ENCODE peak calls at places on chromosomes 13 and 19, in ten cellular contexts. M is G401; O is AG09309; Q is KBM-7; V is osteocyte; I is AG04450; G is pons; P is stimulated activated CD4-positive, alpha-beta T cell treated with anti-CD3 and anti-CD28 coated beads, Interleukin-1b, Interleukin-23, amount 100 ng/mL, for 24 hours; A is EH; Y is CD4-positive, alpha-beta T cell. X is an unnamed sample.

GRCh38 chr19:12648088-12648487 is 18.5 kb downstream of the MAN2B1 start:
- DNase-seq in Y (no peak), M (no peak), I (no peak), P (no peak), A (no peak), G (no peak), V (no peak), Q (no peak), O (no peak), X (no peak)

GRCh38 chr19:39194832-39195542 is 1.8 kb upstream of the NCCRP1 start:
- DNase-seq in O (no peak), A (no peak), G (no peak), M (no peak), V (no peak), P (no peak), I (no peak), Y (no peak), Q (peak), X (no peak)

GRCh38 chr13:110273254-110273653 is 33.7 kb downstream of the COL4A1 start:
- DNase-seq in A (no peak), I (no peak), Q (no peak), V (peak), O (no peak), M (no peak), G (no peak), P (no peak), Y (no peak), X (no peak)

GRCh38 chr13:77863037-77863630 is 55.5 kb downstream of the EDNRB start:
- DNase-seq in V (no peak), A (no peak), P (no peak), Q (peak), I (no peak), O (no peak), G (no peak), Y (no peak), M (no peak), X (no peak)

GRCh38 chr13:98456423-98456845 is 120.5 kb downstream of the STK24 start:
- DNase-seq in G (no peak), Q (no peak), A (no peak), I (no peak), P (no peak), O (no peak), Y (no peak), M (no peak), V (no peak), X (no peak)

GRCh38 chr13:27161980-27162379 is 9.6 kb downstream of the USP12 start:
- DNase-seq in A (peak), G (no peak), P (no peak), V (no peak), I (no peak), M (no peak), Y (no peak), O (no peak), Q (no peak), X (no peak)

GRCh38 chr13:43354147-43354945 is 331.0 kb downstream of the DNAJC15 start:
- DNase-seq in A (peak), P (no peak), Q (no peak), M (no peak), V (no peak), G (no peak), I (no peak), Y (no peak), O (no peak), X (no peak)

GRCh38 chr19:30731596-30731995 is 359.4 kb downstream of the ZNF536 start:
- DNase-seq in P (no peak), Q (no peak), V (no peak), Y (no peak), A (no peak), G (no peak), M (no peak), I (no peak), O (no peak), X (no peak)

GRCh38 chr19:3024870-3025515 is 4.1 kb downstream of the TLE2 start:
- DNase-seq in G (no peak), Y (no peak), M (peak), Q (no peak), V (no peak), I (no peak), P (no peak), O (no peak), A (no peak), X (no peak)

GRCh38 chr13:44007451-44007850 is 127.7 kb downstream of the LACC1 start:
- DNase-seq in Y (no peak), V (no peak), P (no peak), Q (no peak), A (no peak), G (no peak), O (no peak), I (no peak), M (no peak), X (no peak)

GRCh38 chr19:843180-843835 is 2.5 kb downstream of the PRTN3 start:
- DNase-seq in Y (no peak), O (no peak), V (peak), A (peak), M (no peak), I (no peak), P (no peak), Q (no peak), G (no peak), X (no peak)

GRCh38 chr13:76667551-76667950 is 218.7 kb downstream of the KCTD12 start:
- DNase-seq in M (peak), Q (peak), Y (no peak), V (no peak), P (no peak), A (peak), O (peak), I (peak), G (peak), X (peak)

GRCh38 chr19:29781582-29782580 is 29.9 kb upstream of the CCNE1 start:
- DNase-seq in G (no peak), Q (no peak), V (no peak), I (no peak), Y (no peak), M (peak), O (no peak), A (no peak), P (no peak), X (no peak)

GRCh38 chr13:91882918-91883317 is 484.5 kb downstream of the GPC5 start:
- DNase-seq in Y (no peak), G (no peak), M (no peak), A (no peak), V (no peak), P (no peak), I (no peak), Q (no peak), O (no peak), X (no peak)

GRCh38 chr13:106867249-106867648 is 299.3 kb upstream of the ARGLU1 start:
- DNase-seq in G (peak), Q (peak), O (no peak), V (no peak), Y (no peak), A (no peak), I (no peak), P (no peak), M (no peak), X (no peak)

GRCh38 chr13:46801831-46802230 is 4.9 kb upstream of the ESD start:
- DNase-seq in Y (no peak), Q (no peak), P (no peak), M (no peak), I (no peak), V (no peak), A (no peak), O (no peak), G (no peak), X (no peak)

GRCh38 chr19:54133312-54133956 is 4.1 kb upstream of the CNOT3 start:
- DNase-seq in Y (no peak), V (peak), I (peak), M (no peak), P (no peak), G (peak), O (no peak), A (no peak), Q (no peak), X (no peak)

GRCh38 chr13:95643814-95644598 is 500 bp downstream of the DZIP1 start:
- DNase-seq in O (no peak), M (peak), V (peak), G (no peak), P (no peak), Y (no peak), A (peak), I (no peak), Q (peak), X (peak)

GRCh38 chr19:28932446-28932845 is 280.5 kb downstream of the UQCRFS1 start:
- DNase-seq in Y (no peak), V (no peak), A (no peak), G (no peak), O (no peak), I (no peak), Q (no peak), P (no peak), M (no peak), X (no peak)

GRCh38 chr19:3057275-3057714 is 5.0 kb downstream of the TLE5 start:
- DNase-seq in M (peak), Y (no peak), A (no peak), P (no peak), I (no peak), Q (no peak), O (no peak), V (no peak), G (peak), X (peak)

GRCh38 chr19:49297403-49297802 is 27.6 kb downstream of the SLC6A16 start:
- DNase-seq in I (peak), P (no peak), Q (no peak), G (no peak), V (no peak), O (no peak), A (peak), Y (no peak), M (no peak), X (no peak)

GRCh38 chr13:33383724-33384577 is 98.4 kb upstream of the STARD13 start:
- DNase-seq in I (no peak), M (no peak), Y (no peak), V (no peak), Q (no peak), G (no peak), P (no peak), O (no peak), A (no peak), X (no peak)

GRCh38 chr13:113489549-113490495 is 689 bp downstream of the DCUN1D2 start:
- DNase-seq in G (peak), Q (peak), V (peak), O (no peak), M (peak), Y (peak), P (peak), I (no peak), A (peak), X (peak)

GRCh38 chr13:98476538-98476966 is 100.4 kb downstream of the STK24 start:
- DNase-seq in V (no peak), A (peak), G (no peak), I (no peak), Q (peak), M (peak), Y (peak), O (peak), P (peak), X (peak)

GRCh38 chr13:108609353-108609752 is 20.1 kb upstream of the MYO16 start:
- DNase-seq in O (no peak), A (peak), V (no peak), G (peak), P (no peak), Y (no peak), Q (peak), I (peak), M (no peak), X (peak)

GRCh38 chr13:21674271-21675009 is 3.6 kb downstream of the FGF9 start:
- DNase-seq in I (no peak), Q (peak), Y (no peak), O (no peak), P (no peak), G (no peak), A (no peak), V (no peak), M (peak), X (no peak)

GRCh38 chr13:50589651-50590054 is 253.8 kb downstream of the DLEU7 start:
- DNase-seq in P (no peak), A (peak), I (peak), O (peak), V (no peak), M (no peak), Q (no peak), G (no peak), Y (no peak), X (peak)

GRCh38 chr13:34361528-34361927 is 543.6 kb downstream of the RFC3 start:
- DNase-seq in G (no peak), V (no peak), M (no peak), O (peak), P (no peak), Y (no peak), I (no peak), Q (no peak), A (peak), X (peak)

GRCh38 chr19:20244356-20244755 is 77.3 kb downstream of the ZNF486 start:
- DNase-seq in Q (no peak), A (no peak), O (no peak), G (no peak), I (no peak), V (no peak), M (no peak), Y (no peak), P (no peak), X (no peak)

GRCh38 chr13:63044617-63045016 is 1629.0 kb upstream of the PCDH20 start:
- DNase-seq in V (no peak), I (no peak), P (no peak), Y (no peak), G (no peak), Q (no peak), A (no peak), M (no peak), O (no peak), X (no peak)

GRCh38 chr13:39578821-39579291 is 24.1 kb downstream of the LHFPL6 start:
- DNase-seq in Y (no peak), O (no peak), M (peak), A (peak), Q (no peak), P (no peak), I (no peak), G (no peak), V (no peak), X (peak)

GRCh38 chr13:73623281-73623680 is 510.9 kb downstream of the KLF12 start:
- DNase-seq in Q (no peak), V (no peak), Y (no peak), P (no peak), I (no peak), O (no peak), M (no peak), A (no peak), G (no peak), X (no peak)

GRCh38 chr13:20399961-20400360 is 125.7 kb downstream of the CRYL1 start:
- DNase-seq in Q (no peak), Y (no peak), P (no peak), G (no peak), M (no peak), A (no peak), O (no peak), V (peak), I (no peak), X (no peak)